ENCODE peak calls at places on chromosomes 11 and 22, in five cellular contexts. One of them, this sample, is unnamed. For H3K4me1, the result is how much of the 10 kb centered on the place peaks cover.

GRCh38 chr22:50085211-50085999 is at the start of gene MLC1:
- DNase-seq in H1: no peak
- DNase-seq in ovary: no peak
- DNase-seq in IMR-90: peak
- DNase-seq in upper lobe of left lung: no peak
- DNase-seq in this sample: no peak

GRCh38 chr11:67421421-67422031 is 6.0 kb downstream of the CARNS1 start:
- DNase-seq in H1: no peak
- DNase-seq in ovary: no peak
- DNase-seq in IMR-90: no peak
- DNase-seq in upper lobe of left lung: no peak
- DNase-seq in this sample: no peak

GRCh38 chr11:2594267-2594666 is 105.5 kb downstream of the KCNQ1OT1 start:
- DNase-seq in H1: no peak
- DNase-seq in ovary: no peak
- DNase-seq in IMR-90: no peak
- DNase-seq in upper lobe of left lung: no peak
- DNase-seq in this sample: no peak

GRCh38 chr22:31329029-31329428 is 17.1 kb downstream of the PATZ1 start:
- DNase-seq in upper lobe of left lung: no peak
- DNase-seq in IMR-90: peak
- DNase-seq in ovary: no peak
- DNase-seq in H1: no peak
- DNase-seq in this sample: no peak

GRCh38 chr11:16818284-16818683 is 79.8 kb downstream of the C11orf58 start:
- DNase-seq in IMR-90: no peak
- DNase-seq in upper lobe of left lung: no peak
- DNase-seq in H1: no peak
- DNase-seq in ovary: no peak
- DNase-seq in this sample: no peak

GRCh38 chr22:45757068-45757467 is 85.4 kb downstream of the ATXN10 start:
- DNase-seq in upper lobe of left lung: peak
- DNase-seq in IMR-90: peak
- DNase-seq in H1: peak
- DNase-seq in ovary: peak
- DNase-seq in this sample: no peak

GRCh38 chr11:75795276-75796090 is 19.5 kb upstream of the UVRAG start:
- DNase-seq in IMR-90: no peak
- DNase-seq in upper lobe of left lung: no peak
- DNase-seq in H1: no peak
- DNase-seq in ovary: no peak
- DNase-seq in this sample: no peak

GRCh38 chr11:94539420-94539819 is 4.3 kb upstream of the FUT4 start:
- DNase-seq in ovary: no peak
- DNase-seq in upper lobe of left lung: no peak
- DNase-seq in IMR-90: no peak
- DNase-seq in H1: no peak
- DNase-seq in this sample: no peak

GRCh38 chr11:119573858-119574257 is 150.9 kb upstream of the THY1 start:
- DNase-seq in IMR-90: no peak
- DNase-seq in H1: no peak
- DNase-seq in upper lobe of left lung: no peak
- DNase-seq in ovary: no peak
- DNase-seq in this sample: no peak

GRCh38 chr11:84720706-84721402 is 906.3 kb downstream of the DLG2 start:
- DNase-seq in ovary: peak
- DNase-seq in upper lobe of left lung: peak
- DNase-seq in H1: peak
- DNase-seq in IMR-90: no peak
- DNase-seq in this sample: peak

GRCh38 chr22:48950151-48950915 is 877.3 kb downstream of the BRD1 start:
- DNase-seq in H1: peak
- DNase-seq in IMR-90: no peak
- DNase-seq in ovary: no peak
- DNase-seq in upper lobe of left lung: peak
- DNase-seq in this sample: no peak

GRCh38 chr11:44727373-44728084 is 767 bp downstream of the TSPAN18 start:
- DNase-seq in ovary: peak
- DNase-seq in upper lobe of left lung: peak
- DNase-seq in IMR-90: peak
- DNase-seq in H1: peak
- DNase-seq in this sample: peak

GRCh38 chr11:110908401-110909106 is 196.3 kb upstream of the ARHGAP20 start:
- DNase-seq in IMR-90: peak
- DNase-seq in upper lobe of left lung: no peak
- DNase-seq in ovary: no peak
- DNase-seq in H1: no peak
- DNase-seq in this sample: no peak

GRCh38 chr22:17952273-17952801 is 72.0 kb downstream of the MICAL3 start:
- DNase-seq in H1: no peak
- DNase-seq in IMR-90: no peak
- DNase-seq in upper lobe of left lung: peak
- DNase-seq in ovary: no peak
- DNase-seq in this sample: no peak

GRCh38 chr22:35258144-35258988 is 1.1 kb downstream of the HMGXB4 start:
- DNase-seq in ovary: no peak
- DNase-seq in IMR-90: peak
- DNase-seq in H1: peak
- DNase-seq in upper lobe of left lung: no peak
- DNase-seq in this sample: no peak

GRCh38 chr11:27795955-27796861 is 96.0 kb upstream of the BDNF start:
- DNase-seq in IMR-90: peak
- DNase-seq in upper lobe of left lung: peak
- DNase-seq in H1: peak
- DNase-seq in ovary: no peak
- DNase-seq in this sample: no peak

GRCh38 chr11:69671734-69672465 is 3.3 kb downstream of the LTO1 start:
- DNase-seq in H1: no peak
- DNase-seq in ovary: no peak
- DNase-seq in IMR-90: no peak
- DNase-seq in upper lobe of left lung: no peak
- DNase-seq in this sample: no peak

GRCh38 chr11:108025387-108026080 is 16.8 kb downstream of the CUL5 start:
- DNase-seq in IMR-90: peak
- DNase-seq in H1: no peak
- DNase-seq in upper lobe of left lung: no peak
- DNase-seq in ovary: no peak
- DNase-seq in this sample: no peak

GRCh38 chr22:22181515-22181959 is 63.0 kb upstream of the VPREB1 start:
- DNase-seq in H1: no peak
- DNase-seq in IMR-90: no peak
- DNase-seq in upper lobe of left lung: no peak
- DNase-seq in ovary: no peak
- DNase-seq in this sample: no peak

GRCh38 chr11:129209891-129210830 is 18.0 kb upstream of the ARHGAP32 start:
- DNase-seq in upper lobe of left lung: no peak
- DNase-seq in IMR-90: no peak
- DNase-seq in H1: no peak
- DNase-seq in ovary: no peak
- DNase-seq in this sample: no peak

GRCh38 chr11:94705419-94705818 is 62.7 kb upstream of the AMOTL1 start:
- DNase-seq in H1: no peak
- DNase-seq in ovary: no peak
- DNase-seq in IMR-90: no peak
- DNase-seq in upper lobe of left lung: no peak
- DNase-seq in this sample: no peak

GRCh38 chr22:43011079-43011478 is 3.9 kb downstream of the PACSIN2 start:
- DNase-seq in ovary: no peak
- DNase-seq in H1: no peak
- DNase-seq in upper lobe of left lung: no peak
- DNase-seq in IMR-90: no peak
- DNase-seq in this sample: no peak

GRCh38 chr11:57474017-57474750 is 13.9 kb downstream of the RTN4RL2 start:
- DNase-seq in IMR-90: peak
- DNase-seq in ovary: no peak
- DNase-seq in H1: no peak
- DNase-seq in upper lobe of left lung: no peak
- DNase-seq in this sample: no peak

GRCh38 chr11:122756417-122756816 is 81.9 kb upstream of the CRTAM start:
- DNase-seq in H1: no peak
- DNase-seq in IMR-90: no peak
- DNase-seq in upper lobe of left lung: peak
- DNase-seq in ovary: no peak
- DNase-seq in this sample: peak

GRCh38 chr11:128497057-128497957 is 90.1 kb downstream of the ETS1 start:
- DNase-seq in ovary: peak
- DNase-seq in IMR-90: peak
- DNase-seq in H1: no peak
- DNase-seq in upper lobe of left lung: no peak
- DNase-seq in this sample: peak

GRCh38 chr11:128462189-128462588 is 125.2 kb downstream of the ETS1 start:
- DNase-seq in upper lobe of left lung: no peak
- DNase-seq in ovary: no peak
- DNase-seq in H1: no peak
- DNase-seq in IMR-90: no peak
- DNase-seq in this sample: no peak

GRCh38 chr11:80383655-80384054 is 942.8 kb upstream of the TENM4 start:
- DNase-seq in IMR-90: no peak
- DNase-seq in H1: no peak
- DNase-seq in upper lobe of left lung: no peak
- DNase-seq in ovary: no peak
- DNase-seq in this sample: no peak

GRCh38 chr22:50490531-50491308 is 4.1 kb downstream of the MIOX start:
- DNase-seq in H1: no peak
- DNase-seq in upper lobe of left lung: no peak
- DNase-seq in IMR-90: no peak
- DNase-seq in ovary: no peak
- DNase-seq in this sample: no peak

GRCh38 chr11:20327377-20327776 is 36.1 kb upstream of the HTATIP2 start:
- DNase-seq in IMR-90: no peak
- DNase-seq in upper lobe of left lung: no peak
- DNase-seq in ovary: no peak
- DNase-seq in H1: no peak
- DNase-seq in this sample: no peak

GRCh38 chr11:76161261-76161961 is 44.9 kb downstream of the WNT11 start:
- DNase-seq in ovary: no peak
- DNase-seq in upper lobe of left lung: no peak
- DNase-seq in H1: no peak
- DNase-seq in IMR-90: no peak
- DNase-seq in this sample: peak

GRCh38 chr11:121347094-121347493 is 54.5 kb downstream of the SC5D start:
- DNase-seq in upper lobe of left lung: no peak
- DNase-seq in ovary: no peak
- DNase-seq in IMR-90: no peak
- DNase-seq in H1: no peak
- DNase-seq in this sample: no peak

GRCh38 chr11:8263769-8264410 is at the start of gene LMO1:
- DNase-seq in upper lobe of left lung: peak
- DNase-seq in ovary: peak
- DNase-seq in H1: peak
- DNase-seq in IMR-90: peak
- DNase-seq in this sample: peak

GRCh38 chr11:116851631-116852030 is 14.2 kb upstream of the APOA1 start:
- DNase-seq in ovary: no peak
- DNase-seq in IMR-90: no peak
- DNase-seq in H1: no peak
- DNase-seq in upper lobe of left lung: peak
- DNase-seq in this sample: no peak

GRCh38 chr22:42562282-42562681 is 8.5 kb downstream of the SERHL2 start:
- DNase-seq in IMR-90: no peak
- DNase-seq in ovary: peak
- DNase-seq in H1: no peak
- DNase-seq in upper lobe of left lung: no peak
- DNase-seq in this sample: no peak

GRCh38 chr22:26766510-26767350 is 109.3 kb downstream of the MIAT start:
- DNase-seq in ovary: no peak
- DNase-seq in H1: no peak
- DNase-seq in IMR-90: no peak
- DNase-seq in upper lobe of left lung: no peak
- DNase-seq in this sample: no peak

GRCh38 chr22:25833676-25834075 is 91.7 kb downstream of the MYO18B start:
- DNase-seq in IMR-90: no peak
- DNase-seq in H1: no peak
- DNase-seq in upper lobe of left lung: no peak
- DNase-seq in ovary: no peak
- DNase-seq in this sample: no peak

GRCh38 chr22:50523458-50523805 is 2.0 kb downstream of the SCO2 start:
- DNase-seq in ovary: no peak
- DNase-seq in H1: no peak
- DNase-seq in IMR-90: no peak
- DNase-seq in upper lobe of left lung: no peak
- DNase-seq in this sample: no peak

DNA sequence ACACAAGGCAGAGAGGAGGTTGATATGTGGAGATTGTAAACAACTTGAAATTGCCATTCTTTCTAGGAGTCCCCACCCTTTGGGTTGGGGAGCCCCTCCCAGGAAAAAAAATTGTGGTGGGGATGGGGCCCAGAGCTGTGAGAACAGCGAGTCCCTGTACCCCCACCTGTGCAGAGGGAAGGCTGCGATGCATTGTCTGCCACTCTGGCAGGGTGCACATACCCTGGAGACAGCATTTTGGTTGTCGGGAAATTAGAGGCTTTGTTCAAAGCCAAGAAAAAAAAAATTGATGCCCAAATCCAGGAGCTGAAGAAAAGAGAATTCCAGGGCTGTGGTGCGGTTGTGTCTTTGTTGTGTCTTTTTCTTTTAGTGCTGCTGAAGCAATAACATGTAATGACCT is 8.2 kb upstream of the PKNOX2 start:
- DNase-seq in H1: no peak
- DNase-seq in ovary: no peak
- DNase-seq in IMR-90: no peak
- DNase-seq in upper lobe of left lung: no peak
- DNase-seq in this sample: no peak
- TF ChIP-seq CTCF in H1: no peak
- TF ChIP-seq CTCF in ovary: no peak
- TF ChIP-seq CTCF in IMR-90: no peak
- TF ChIP-seq CTCF in upper lobe of left lung: no peak
- TF ChIP-seq CTCF in this sample: no peak

DNA sequence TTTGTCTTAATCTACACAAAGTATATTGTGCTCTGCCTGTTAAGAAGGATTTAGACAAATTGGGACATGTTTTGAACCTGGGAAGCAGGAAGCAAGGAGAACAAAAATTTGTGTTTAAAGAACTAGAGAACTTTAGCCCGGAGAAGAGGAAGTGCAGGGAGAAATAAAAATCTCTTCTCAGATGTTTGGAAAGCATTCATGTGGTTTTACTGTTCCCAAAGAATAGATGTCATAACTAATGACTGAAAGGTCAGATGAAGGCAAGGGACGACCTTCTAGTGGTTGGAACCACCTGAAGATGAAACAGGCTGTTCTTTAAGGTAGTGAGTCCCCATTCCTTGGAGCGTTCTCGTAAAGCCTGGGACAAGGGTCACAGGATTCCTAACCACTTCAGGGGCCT is 38.3 kb downstream of the IRAG1 start:
- DNase-seq in IMR-90: no peak
- DNase-seq in ovary: no peak
- DNase-seq in upper lobe of left lung: no peak
- DNase-seq in H1: no peak
- DNase-seq in this sample: no peak
- H3K4me1 ChIP-seq in IMR-90: under half
- H3K4me1 ChIP-seq in ovary: under half
- H3K4me1 ChIP-seq in upper lobe of left lung: half or more
- H3K4me1 ChIP-seq in H1: under half
- H3K4me1 ChIP-seq in this sample: half or more

GRCh38 chr22:44172370-44173108 is 8.2 kb upstream of the PARVG start:
- DNase-seq in ovary: no peak
- DNase-seq in IMR-90: no peak
- DNase-seq in upper lobe of left lung: peak
- DNase-seq in H1: no peak
- DNase-seq in this sample: peak
- TF ChIP-seq POLR2A in ovary: no peak
- TF ChIP-seq POLR2A in IMR-90: no peak
- TF ChIP-seq POLR2A in upper lobe of left lung: no peak
- TF ChIP-seq POLR2A in H1: no peak
- TF ChIP-seq POLR2A in this sample: no peak

GRCh38 chr22:23240639-23241389 is 60.5 kb downstream of the BCR start:
- DNase-seq in H1: no peak
- DNase-seq in ovary: no peak
- DNase-seq in upper lobe of left lung: peak
- DNase-seq in IMR-90: no peak
- DNase-seq in this sample: peak
- TF ChIP-seq CTCF in H1: peak
- TF ChIP-seq CTCF in ovary: no peak
- TF ChIP-seq CTCF in upper lobe of left lung: no peak
- TF ChIP-seq CTCF in IMR-90: peak
- TF ChIP-seq CTCF in this sample: no peak